ENCODE peak calls at places on chromosomes 12 and 14, in nine cellular contexts. One of them, this sample, is unnamed. For H3K27me3, the result is how much of the 10 kb centered on the place peaks cover.

GRCh38 chr12:33828326-33828725 is 194.0 kb upstream of the ALG10 start:
- DNase-seq in bronchial epithelial cell: no peak
- DNase-seq in ovary: no peak
- DNase-seq in mammary epithelial cell: peak
- DNase-seq in tibial artery: no peak
- DNase-seq in suprapubic skin: no peak
- DNase-seq in tibial nerve: no peak
- DNase-seq in CD4-positive, alpha-beta T cell: no peak
- DNase-seq in body of pancreas: no peak
- DNase-seq in this sample: no peak

GRCh38 chr12:81668475-81668874 is 90.7 kb downstream of the PPFIA2 start:
- DNase-seq in CD4-positive, alpha-beta T cell: no peak
- DNase-seq in mammary epithelial cell: peak
- DNase-seq in ovary: no peak
- DNase-seq in tibial artery: no peak
- DNase-seq in suprapubic skin: no peak
- DNase-seq in body of pancreas: no peak
- DNase-seq in tibial nerve: no peak
- DNase-seq in bronchial epithelial cell: peak
- DNase-seq in this sample: no peak

GRCh38 chr12:15662303-15662980 is 126.7 kb downstream of the EPS8 start:
- DNase-seq in bronchial epithelial cell: peak
- DNase-seq in tibial nerve: no peak
- DNase-seq in body of pancreas: no peak
- DNase-seq in CD4-positive, alpha-beta T cell: no peak
- DNase-seq in tibial artery: no peak
- DNase-seq in mammary epithelial cell: peak
- DNase-seq in suprapubic skin: no peak
- DNase-seq in ovary: no peak
- DNase-seq in this sample: no peak

GRCh38 chr14:44170099-44170498 is 337.0 kb downstream of the FSCB start:
- DNase-seq in ovary: no peak
- DNase-seq in CD4-positive, alpha-beta T cell: no peak
- DNase-seq in mammary epithelial cell: no peak
- DNase-seq in tibial artery: no peak
- DNase-seq in tibial nerve: no peak
- DNase-seq in body of pancreas: no peak
- DNase-seq in bronchial epithelial cell: no peak
- DNase-seq in suprapubic skin: no peak
- DNase-seq in this sample: no peak

GRCh38 chr14:99246536-99247083 is 25.4 kb downstream of the BCL11B start:
- DNase-seq in suprapubic skin: no peak
- DNase-seq in body of pancreas: no peak
- DNase-seq in bronchial epithelial cell: no peak
- DNase-seq in tibial artery: no peak
- DNase-seq in CD4-positive, alpha-beta T cell: peak
- DNase-seq in tibial nerve: no peak
- DNase-seq in ovary: no peak
- DNase-seq in mammary epithelial cell: no peak
- DNase-seq in this sample: no peak

GRCh38 chr12:58633479-58633878 is 286.8 kb downstream of the LRIG3 start:
- DNase-seq in tibial nerve: no peak
- DNase-seq in ovary: no peak
- DNase-seq in mammary epithelial cell: peak
- DNase-seq in tibial artery: no peak
- DNase-seq in suprapubic skin: no peak
- DNase-seq in CD4-positive, alpha-beta T cell: no peak
- DNase-seq in bronchial epithelial cell: no peak
- DNase-seq in body of pancreas: no peak
- DNase-seq in this sample: no peak

GRCh38 chr12:65634626-65635331 is 189.5 kb upstream of the HMGA2 start:
- DNase-seq in ovary: no peak
- DNase-seq in body of pancreas: no peak
- DNase-seq in mammary epithelial cell: peak
- DNase-seq in tibial nerve: no peak
- DNase-seq in tibial artery: no peak
- DNase-seq in bronchial epithelial cell: peak
- DNase-seq in suprapubic skin: no peak
- DNase-seq in CD4-positive, alpha-beta T cell: no peak
- DNase-seq in this sample: no peak

GRCh38 chr12:94732367-94732990 is 82.1 kb upstream of the TMCC3 start:
- DNase-seq in bronchial epithelial cell: no peak
- DNase-seq in tibial artery: no peak
- DNase-seq in ovary: no peak
- DNase-seq in mammary epithelial cell: no peak
- DNase-seq in CD4-positive, alpha-beta T cell: no peak
- DNase-seq in body of pancreas: no peak
- DNase-seq in suprapubic skin: no peak
- DNase-seq in tibial nerve: no peak
- DNase-seq in this sample: no peak

GRCh38 chr12:95658386-95658785 is 107.1 kb upstream of the USP44 start:
- DNase-seq in body of pancreas: no peak
- DNase-seq in bronchial epithelial cell: no peak
- DNase-seq in CD4-positive, alpha-beta T cell: no peak
- DNase-seq in tibial nerve: no peak
- DNase-seq in ovary: no peak
- DNase-seq in mammary epithelial cell: no peak
- DNase-seq in tibial artery: no peak
- DNase-seq in suprapubic skin: no peak
- DNase-seq in this sample: no peak

GRCh38 chr12:83318386-83318971 is 631.8 kb downstream of the TMTC2 start:
- DNase-seq in mammary epithelial cell: no peak
- DNase-seq in tibial artery: no peak
- DNase-seq in CD4-positive, alpha-beta T cell: no peak
- DNase-seq in body of pancreas: no peak
- DNase-seq in suprapubic skin: no peak
- DNase-seq in ovary: no peak
- DNase-seq in tibial nerve: no peak
- DNase-seq in bronchial epithelial cell: peak
- DNase-seq in this sample: no peak

GRCh38 chr12:132437252-132438138 is 52.5 kb upstream of the FBRSL1 start:
- DNase-seq in mammary epithelial cell: no peak
- DNase-seq in CD4-positive, alpha-beta T cell: no peak
- DNase-seq in suprapubic skin: no peak
- DNase-seq in bronchial epithelial cell: no peak
- DNase-seq in ovary: no peak
- DNase-seq in body of pancreas: peak
- DNase-seq in tibial artery: no peak
- DNase-seq in tibial nerve: no peak
- DNase-seq in this sample: no peak

GRCh38 chr12:32032205-32032810 is 73.1 kb downstream of the RESF1 start:
- DNase-seq in suprapubic skin: no peak
- DNase-seq in mammary epithelial cell: no peak
- DNase-seq in tibial artery: no peak
- DNase-seq in CD4-positive, alpha-beta T cell: no peak
- DNase-seq in tibial nerve: no peak
- DNase-seq in body of pancreas: no peak
- DNase-seq in bronchial epithelial cell: peak
- DNase-seq in ovary: no peak
- DNase-seq in this sample: no peak

GRCh38 chr14:105898482-105899010 is 372.2 kb downstream of the TMEM121 start:
- DNase-seq in mammary epithelial cell: no peak
- DNase-seq in ovary: no peak
- DNase-seq in tibial artery: no peak
- DNase-seq in tibial nerve: no peak
- DNase-seq in CD4-positive, alpha-beta T cell: no peak
- DNase-seq in body of pancreas: no peak
- DNase-seq in suprapubic skin: no peak
- DNase-seq in bronchial epithelial cell: no peak
- DNase-seq in this sample: no peak

GRCh38 chr12:817941-818600 is 65.7 kb downstream of the WNK1 start:
- DNase-seq in suprapubic skin: no peak
- DNase-seq in body of pancreas: no peak
- DNase-seq in bronchial epithelial cell: no peak
- DNase-seq in tibial nerve: no peak
- DNase-seq in tibial artery: no peak
- DNase-seq in ovary: no peak
- DNase-seq in mammary epithelial cell: no peak
- DNase-seq in CD4-positive, alpha-beta T cell: no peak
- DNase-seq in this sample: no peak

GRCh38 chr12:84996759-84997158 is 39.3 kb downstream of the TSPAN19 start:
- DNase-seq in CD4-positive, alpha-beta T cell: no peak
- DNase-seq in bronchial epithelial cell: no peak
- DNase-seq in tibial nerve: no peak
- DNase-seq in body of pancreas: no peak
- DNase-seq in tibial artery: no peak
- DNase-seq in ovary: no peak
- DNase-seq in suprapubic skin: no peak
- DNase-seq in mammary epithelial cell: no peak
- DNase-seq in this sample: no peak

GRCh38 chr14:22012452-22012851 is 338.8 kb upstream of the OR4E1 start:
- DNase-seq in tibial artery: no peak
- DNase-seq in suprapubic skin: no peak
- DNase-seq in ovary: no peak
- DNase-seq in bronchial epithelial cell: no peak
- DNase-seq in mammary epithelial cell: no peak
- DNase-seq in tibial nerve: no peak
- DNase-seq in body of pancreas: no peak
- DNase-seq in CD4-positive, alpha-beta T cell: no peak
- DNase-seq in this sample: no peak

GRCh38 chr12:46892887-46893286 is 67.1 kb upstream of the SLC38A4 start:
- DNase-seq in suprapubic skin: no peak
- DNase-seq in ovary: no peak
- DNase-seq in CD4-positive, alpha-beta T cell: no peak
- DNase-seq in tibial artery: no peak
- DNase-seq in bronchial epithelial cell: no peak
- DNase-seq in tibial nerve: no peak
- DNase-seq in mammary epithelial cell: no peak
- DNase-seq in body of pancreas: no peak
- DNase-seq in this sample: no peak

GRCh38 chr12:47397664-47398281 is 308.1 kb downstream of the RPAP3 start:
- DNase-seq in tibial nerve: no peak
- DNase-seq in bronchial epithelial cell: peak
- DNase-seq in CD4-positive, alpha-beta T cell: peak
- DNase-seq in mammary epithelial cell: peak
- DNase-seq in body of pancreas: no peak
- DNase-seq in ovary: no peak
- DNase-seq in suprapubic skin: no peak
- DNase-seq in tibial artery: no peak
- DNase-seq in this sample: no peak

GRCh38 chr12:64894827-64895475 is 70.5 kb downstream of the TBC1D30 start:
- DNase-seq in suprapubic skin: no peak
- DNase-seq in mammary epithelial cell: no peak
- DNase-seq in tibial nerve: no peak
- DNase-seq in bronchial epithelial cell: peak
- DNase-seq in tibial artery: no peak
- DNase-seq in CD4-positive, alpha-beta T cell: no peak
- DNase-seq in body of pancreas: no peak
- DNase-seq in ovary: no peak
- DNase-seq in this sample: no peak

DNA sequence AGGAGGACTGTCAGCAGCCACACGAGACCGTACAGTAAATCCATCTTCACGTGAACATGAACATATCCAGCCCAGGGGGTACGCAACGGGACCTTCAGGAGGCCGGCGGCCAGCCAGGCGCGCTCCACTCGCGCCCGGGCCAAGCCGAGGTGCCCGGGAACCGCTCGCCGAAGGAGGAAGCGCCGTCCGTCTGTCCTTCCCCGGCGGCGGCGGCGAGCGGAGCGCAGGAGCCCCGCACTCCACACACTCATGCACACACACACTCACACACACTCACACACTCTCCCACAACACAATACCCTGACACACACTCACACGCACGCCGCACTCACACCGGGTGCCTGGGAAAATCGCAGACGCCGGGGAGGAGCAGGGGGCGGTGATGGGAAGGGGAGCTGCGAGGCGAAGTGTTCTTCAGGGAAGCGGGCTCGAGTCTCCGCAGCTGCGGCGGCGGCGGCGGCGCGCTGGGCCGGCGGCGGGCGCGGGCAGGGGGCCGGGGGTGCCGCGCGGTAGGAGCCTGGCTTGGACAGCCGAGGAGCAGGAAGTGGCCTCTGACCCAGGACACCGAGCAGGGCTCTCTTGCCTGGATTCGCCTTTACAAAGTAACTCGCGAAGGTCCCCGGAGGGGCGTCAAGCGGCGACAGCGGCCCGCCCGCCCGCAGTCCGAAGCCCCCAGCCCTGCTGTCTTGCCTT is 713 bp downstream of the MDGA2 start:
- DNase-seq in CD4-positive, alpha-beta T cell: no peak
- DNase-seq in bronchial epithelial cell: no peak
- DNase-seq in ovary: no peak
- DNase-seq in tibial artery: no peak
- DNase-seq in mammary epithelial cell: no peak
- DNase-seq in suprapubic skin: no peak
- DNase-seq in body of pancreas: no peak
- DNase-seq in tibial nerve: no peak
- DNase-seq in this sample: no peak
- H3K27me3 ChIP-seq in CD4-positive, alpha-beta T cell: under half
- H3K27me3 ChIP-seq in bronchial epithelial cell: under half
- H3K27me3 ChIP-seq in ovary: under half
- H3K27me3 ChIP-seq in tibial artery: half or more
- H3K27me3 ChIP-seq in mammary epithelial cell: under half
- H3K27me3 ChIP-seq in suprapubic skin: half or more
- H3K27me3 ChIP-seq in body of pancreas: under half
- H3K27me3 ChIP-seq in tibial nerve: half or more
- H3K27me3 ChIP-seq in this sample: half or more

DNA sequence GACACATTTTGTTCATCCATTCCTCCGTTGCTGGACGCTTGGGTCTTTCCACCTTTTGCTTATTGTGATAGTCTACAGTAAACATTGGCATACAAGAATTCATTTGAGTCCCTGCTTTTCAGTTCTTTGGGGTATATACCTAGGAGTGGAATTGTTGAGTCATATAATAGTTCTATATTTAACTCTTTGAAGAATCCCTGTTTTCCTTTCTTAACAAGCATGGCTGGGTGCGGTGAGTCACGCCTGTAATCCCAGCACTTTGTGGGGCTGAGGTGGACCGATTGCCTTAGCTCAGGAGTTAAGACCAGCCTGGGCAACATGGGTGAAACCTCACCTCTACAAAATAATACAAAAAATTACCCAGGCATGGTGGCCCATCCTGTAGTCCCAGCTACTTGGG is 75.4 kb downstream of the CCDC92 start:
- DNase-seq in tibial nerve: no peak
- DNase-seq in suprapubic skin: no peak
- DNase-seq in tibial artery: no peak
- DNase-seq in mammary epithelial cell: peak
- DNase-seq in CD4-positive, alpha-beta T cell: no peak
- DNase-seq in body of pancreas: no peak
- DNase-seq in bronchial epithelial cell: peak
- DNase-seq in ovary: no peak
- DNase-seq in this sample: no peak
- H3K27me3 ChIP-seq in tibial nerve: under half
- H3K27me3 ChIP-seq in suprapubic skin: under half
- H3K27me3 ChIP-seq in tibial artery: under half
- H3K27me3 ChIP-seq in mammary epithelial cell: under half
- H3K27me3 ChIP-seq in CD4-positive, alpha-beta T cell: under half
- H3K27me3 ChIP-seq in body of pancreas: under half
- H3K27me3 ChIP-seq in bronchial epithelial cell: under half
- H3K27me3 ChIP-seq in ovary: under half
- H3K27me3 ChIP-seq in this sample: under half

GRCh38 chr14:101151226-101151929 is 247.9 kb upstream of the RTL1 start:
- DNase-seq in suprapubic skin: no peak
- DNase-seq in ovary: no peak
- DNase-seq in mammary epithelial cell: peak
- DNase-seq in bronchial epithelial cell: peak
- DNase-seq in tibial artery: no peak
- DNase-seq in tibial nerve: no peak
- DNase-seq in body of pancreas: no peak
- DNase-seq in CD4-positive, alpha-beta T cell: no peak
- DNase-seq in this sample: no peak
- H3K27me3 ChIP-seq in suprapubic skin: under half
- H3K27me3 ChIP-seq in ovary: under half
- H3K27me3 ChIP-seq in mammary epithelial cell: under half
- H3K27me3 ChIP-seq in bronchial epithelial cell: under half
- H3K27me3 ChIP-seq in tibial artery: under half
- H3K27me3 ChIP-seq in tibial nerve: under half
- H3K27me3 ChIP-seq in body of pancreas: under half
- H3K27me3 ChIP-seq in CD4-positive, alpha-beta T cell: under half
- H3K27me3 ChIP-seq in this sample: under half

GRCh38 chr12:52675301-52675701 is 4.9 kb downstream of the KRT1 start:
- DNase-seq in CD4-positive, alpha-beta T cell: no peak
- DNase-seq in suprapubic skin: no peak
- DNase-seq in tibial nerve: no peak
- DNase-seq in ovary: no peak
- DNase-seq in mammary epithelial cell: no peak
- DNase-seq in body of pancreas: no peak
- DNase-seq in tibial artery: no peak
- DNase-seq in bronchial epithelial cell: no peak
- DNase-seq in this sample: no peak
- H3K27me3 ChIP-seq in CD4-positive, alpha-beta T cell: under half
- H3K27me3 ChIP-seq in suprapubic skin: under half
- H3K27me3 ChIP-seq in tibial nerve: under half
- H3K27me3 ChIP-seq in ovary: under half
- H3K27me3 ChIP-seq in mammary epithelial cell: under half
- H3K27me3 ChIP-seq in body of pancreas: under half
- H3K27me3 ChIP-seq in tibial artery: under half
- H3K27me3 ChIP-seq in bronchial epithelial cell: under half
- H3K27me3 ChIP-seq in this sample: under half